ENCODE peak calls at places on chromosomes 11 and 22, in eight cellular contexts. Y, S, K, U, W, D, T and G are unnamed samples.

GRCh38 chr11:64262271-64263002 is 11.1 kb downstream of the PLCB3 start:
- DNase-seq in Y (no peak), S (no peak), K (no peak), U (no peak), W (peak), D (no peak), T (no peak), G (no peak)

GRCh38 chr11:117786099-117786870 is 10.7 kb downstream of the DSCAML1 start:
- DNase-seq in Y (no peak), S (no peak), K (no peak), U (no peak), W (no peak), D (no peak), T (no peak), G (no peak)

GRCh38 chr11:102608699-102609098 is 16.4 kb downstream of the MMP20 start:
- DNase-seq in Y (no peak), S (no peak), K (no peak), U (no peak), W (no peak), D (no peak), T (no peak), G (no peak)

GRCh38 chr11:19570889-19571288 is 141.7 kb upstream of the NAV2 start:
- DNase-seq in Y (no peak), S (no peak), K (no peak), U (no peak), W (no peak), D (no peak), T (no peak), G (no peak)

GRCh38 chr11:44542372-44542771 is 23.1 kb upstream of the CD82 start:
- DNase-seq in Y (no peak), S (no peak), K (no peak), U (no peak), W (no peak), D (no peak), T (no peak), G (no peak)

GRCh38 chr11:44530413-44531115 is 34.9 kb upstream of the CD82 start:
- DNase-seq in Y (no peak), S (no peak), K (no peak), U (no peak), W (no peak), D (no peak), T (no peak), G (no peak)

GRCh38 chr11:6497069-6497839 is at the start of gene DNHD1:
- DNase-seq in Y (no peak), S (peak), K (no peak), U (no peak), W (no peak), D (no peak), T (no peak), G (no peak)

GRCh38 chr11:112516261-112516660 is 255.6 kb upstream of the PLET1 start:
- DNase-seq in Y (no peak), S (no peak), K (no peak), U (no peak), W (no peak), D (no peak), T (no peak), G (no peak)

GRCh38 chr11:124194696-124195418 is 11.7 kb downstream of the OR10D3 start:
- DNase-seq in Y (peak), S (no peak), K (no peak), U (peak), W (no peak), D (no peak), T (peak), G (no peak)

GRCh38 chr11:27592111-27592780 is 85.7 kb upstream of the LIN7C start:
- DNase-seq in Y (no peak), S (no peak), K (no peak), U (no peak), W (no peak), D (no peak), T (no peak), G (no peak)

GRCh38 chr22:47515384-47516125 is 753.1 kb downstream of the TBC1D22A start:
- DNase-seq in Y (no peak), S (no peak), K (no peak), U (no peak), W (no peak), D (no peak), T (no peak), G (no peak)

GRCh38 chr22:42584364-42584940 is 30.2 kb downstream of the POLDIP3 start:
- DNase-seq in Y (no peak), S (no peak), K (no peak), U (no peak), W (no peak), D (no peak), T (no peak), G (no peak)

GRCh38 chr11:94185387-94186084 is 56.9 kb downstream of the PANX1 start:
- DNase-seq in Y (no peak), S (no peak), K (no peak), U (peak), W (no peak), D (no peak), T (no peak), G (no peak)

GRCh38 chr11:68896171-68896959 is 7.3 kb downstream of the MRPL21 start:
- DNase-seq in Y (no peak), S (no peak), K (no peak), U (no peak), W (peak), D (no peak), T (no peak), G (no peak)

GRCh38 chr11:132962026-132962425 is 570.3 kb downstream of the OPCML start:
- DNase-seq in Y (peak), S (no peak), K (no peak), U (peak), W (no peak), D (no peak), T (no peak), G (no peak)

GRCh38 chr11:108289699-108290098 is 66.8 kb downstream of the ATM start:
- DNase-seq in Y (no peak), S (no peak), K (no peak), U (no peak), W (peak), D (no peak), T (no peak), G (no peak)

GRCh38 chr11:69464621-69464960 is 16.9 kb upstream of the LINC01488 start:
- DNase-seq in Y (no peak), S (no peak), K (no peak), U (no peak), W (peak), D (no peak), T (peak), G (no peak)

GRCh38 chr11:84142411-84142810 is 856.2 kb upstream of the CCDC90B start:
- DNase-seq in Y (no peak), S (no peak), K (no peak), U (no peak), W (no peak), D (no peak), T (no peak), G (no peak)

GRCh38 chr11:17513853-17514252 is 30.4 kb downstream of the USH1C start:
- DNase-seq in Y (no peak), S (no peak), K (no peak), U (no peak), W (no peak), D (no peak), T (no peak), G (no peak)

GRCh38 chr22:23542933-23543332 is 37.2 kb downstream of the IGLL1 start:
- DNase-seq in Y (no peak), S (no peak), K (no peak), U (no peak), W (no peak), D (no peak), T (no peak), G (no peak)

GRCh38 chr22:44351685-44352377 is 39.1 kb upstream of the SHISAL1 start:
- DNase-seq in Y (peak), S (peak), K (peak), U (peak), W (no peak), D (no peak), T (no peak), G (peak)

GRCh38 chr11:12232819-12233601 is 122.6 kb downstream of the MICAL2 start:
- DNase-seq in Y (no peak), S (no peak), K (no peak), U (peak), W (no peak), D (no peak), T (no peak), G (no peak)

GRCh38 chr22:19625331-19626041 is 88.8 kb upstream of the SEPTIN5 start:
- DNase-seq in Y (no peak), S (no peak), K (no peak), U (no peak), W (no peak), D (no peak), T (no peak), G (no peak)

GRCh38 chr11:81987829-81988472 is 745.7 kb downstream of the FAM181B start:
- DNase-seq in Y (no peak), S (peak), K (no peak), U (no peak), W (no peak), D (no peak), T (no peak), G (no peak)

GRCh38 chr11:43921561-43922294 is 20.7 kb upstream of the C11orf96 start:
- DNase-seq in Y (no peak), S (no peak), K (no peak), U (no peak), W (no peak), D (no peak), T (no peak), G (no peak)

GRCh38 chr11:19441288-19441687 is 200.5 kb upstream of the E2F8 start:
- DNase-seq in Y (no peak), S (no peak), K (no peak), U (no peak), W (no peak), D (no peak), T (no peak), G (no peak)

GRCh38 chr11:125960771-125961170 is 14.9 kb downstream of the VSIG10L2 start:
- DNase-seq in Y (no peak), S (no peak), K (no peak), U (no peak), W (no peak), D (no peak), T (no peak), G (no peak)

GRCh38 chr11:26377619-26378018 is 45.7 kb downstream of the ANO3 start:
- DNase-seq in Y (no peak), S (no peak), K (no peak), U (no peak), W (no peak), D (no peak), T (no peak), G (no peak)

GRCh38 chr11:132312616-132313210 is 942.3 kb downstream of the NTM start:
- DNase-seq in Y (peak), S (no peak), K (no peak), U (no peak), W (no peak), D (no peak), T (no peak), G (no peak)

DNA sequence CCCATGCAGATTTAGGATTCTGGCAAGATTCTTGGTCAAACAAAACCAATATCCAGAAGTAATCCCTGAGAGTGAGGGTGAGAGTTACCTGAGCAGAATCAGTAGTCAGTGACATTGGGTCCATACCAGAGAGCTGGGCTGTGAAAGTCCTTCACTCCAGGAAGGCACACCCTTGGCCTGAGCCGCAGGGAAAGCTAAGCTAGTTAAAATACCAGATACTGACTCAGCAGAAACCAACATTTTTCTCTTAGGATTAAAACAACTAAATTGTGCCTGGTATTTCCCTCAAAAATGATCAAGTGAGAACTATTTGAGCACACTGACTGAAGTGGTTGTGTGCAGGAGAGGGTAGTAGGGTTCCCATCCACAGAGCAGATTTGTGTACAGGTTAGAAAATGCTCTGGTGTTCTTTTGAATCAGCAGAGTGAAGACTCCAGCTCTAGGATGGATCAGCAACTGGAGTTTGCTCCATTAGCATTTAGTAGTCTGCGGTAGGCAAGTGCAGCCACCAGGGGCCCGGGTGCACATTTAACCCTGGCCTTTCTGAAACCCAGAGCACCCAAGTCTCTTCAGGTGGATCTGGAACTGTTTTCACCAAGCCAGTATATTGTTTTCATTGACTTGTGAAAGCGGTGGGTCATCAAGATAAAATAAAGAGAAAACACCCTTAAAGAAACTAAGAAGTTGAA is 100.7 kb upstream of the CLPB start:
- DNase-seq in Y (peak), S (no peak), K (no peak), U (no peak), W (no peak), D (no peak), T (no peak), G (no peak)
- TF ChIP-seq CTCF in Y (no peak), S (no peak), K (no peak), U (peak), W (no peak), D (no peak), T (no peak), G (no peak)

GRCh38 chr11:119155733-119156492 is 7.1 kb downstream of the ABCG4 start:
- DNase-seq in Y (peak), S (no peak), K (no peak), U (no peak), W (no peak), D (no peak), T (peak), G (no peak)
- TF ChIP-seq CTCF in Y (peak), S (no peak), K (no peak), U (peak), W (peak), D (peak), T (no peak), G (no peak)

DNA sequence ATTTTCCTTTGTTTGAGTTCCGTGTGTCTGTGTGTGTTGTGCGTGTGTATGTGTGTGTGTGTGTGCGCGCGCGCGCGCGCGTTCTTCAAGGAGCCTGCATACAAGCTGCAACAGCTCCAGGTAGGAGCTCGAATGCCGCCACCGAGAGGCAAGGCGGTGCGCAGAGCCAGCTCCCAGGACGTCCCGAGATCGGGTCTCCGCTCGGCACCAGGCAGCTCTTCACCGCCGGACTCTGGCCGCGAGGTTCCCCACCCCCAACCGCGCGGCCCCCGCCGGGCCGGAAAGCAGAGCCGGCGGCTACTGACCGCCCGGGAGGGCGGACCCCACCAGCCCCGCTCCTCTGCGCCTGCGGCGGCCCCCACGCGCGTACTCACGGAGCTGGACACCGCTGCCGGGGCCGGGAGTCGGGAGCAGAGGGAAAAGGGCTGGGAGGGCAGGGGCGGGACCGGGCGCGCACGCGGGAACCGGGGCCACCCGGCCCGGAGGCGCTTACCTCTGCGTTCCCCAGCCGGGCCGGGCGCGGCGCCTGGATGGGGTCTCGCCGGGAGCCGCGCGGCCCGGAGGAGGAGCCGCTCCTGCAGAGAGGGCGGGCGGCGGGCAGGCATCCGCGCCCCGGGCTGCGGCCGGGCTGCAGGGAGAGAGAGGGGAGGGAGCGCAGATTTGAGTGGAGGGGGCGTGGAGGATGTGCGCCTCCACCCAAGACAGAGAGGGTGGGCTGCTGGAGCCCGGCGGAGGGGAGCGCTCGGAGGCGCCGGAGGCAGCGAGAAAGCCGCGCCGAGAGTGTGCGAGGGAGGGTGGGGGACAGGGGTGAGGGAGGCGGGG is 40.3 kb upstream of the AKIP1 start:
- DNase-seq in Y (peak), S (peak), K (no peak), U (peak), W (peak), D (no peak), T (peak), G (peak)
- TF ChIP-seq CTCF in Y (no peak), S (no peak), K (no peak), U (no peak), W (no peak), D (no peak), T (no peak), G (no peak)

GRCh38 chr22:36331912-36332622 is 55.7 kb downstream of the MYH9 start:
- DNase-seq in Y (peak), S (peak), K (no peak), U (no peak), W (peak), D (peak), T (peak), G (no peak)
- TF ChIP-seq CTCF in Y (no peak), S (no peak), K (no peak), U (peak), W (no peak), D (no peak), T (no peak), G (no peak)

GRCh38 chr11:46047520-46047919 is 73.7 kb downstream of the PHF21A start:
- DNase-seq in Y (no peak), S (no peak), K (no peak), U (no peak), W (no peak), D (no peak), T (no peak), G (no peak)
- TF ChIP-seq CTCF in Y (no peak), S (no peak), K (no peak), U (no peak), W (no peak), D (no peak), T (no peak), G (no peak)

GRCh38 chr11:77370217-77370616 is 68.7 kb upstream of the GDPD4 start:
- DNase-seq in Y (no peak), S (no peak), K (no peak), U (no peak), W (no peak), D (no peak), T (no peak), G (no peak)
- TF ChIP-seq CTCF in Y (peak), S (no peak), K (no peak), U (peak), W (no peak), D (no peak), T (no peak), G (no peak)

GRCh38 chr22:39943366-39943765 is 16.8 kb upstream of the TMA7B start:
- DNase-seq in Y (no peak), S (no peak), K (no peak), U (no peak), W (no peak), D (no peak), T (no peak), G (no peak)
- TF ChIP-seq CTCF in Y (no peak), S (no peak), K (no peak), U (peak), W (no peak), D (no peak), T (no peak), G (no peak)